ENCODE peak calls at places on chromosomes 16 and 17, in seven cellular contexts. I is Peyer's patch, X is heart right ventricle, Z is kidney epithelial cell, F is Calu3, L is nephron progenitor cell, Y is foreskin keratinocyte. G is an unnamed sample.
A peak's percentile ranks its signal among the peaks of the same experiment; 100 is the strongest.

GRCh38 chr16:29806641-29807425 is 504 bp downstream of the MAZ start:
- DNase-seq in I (peak; percentile 73), X (peak; percentile 63), Z (no peak), F (peak; percentile 75), L (peak; percentile 66), Y (no peak), G (peak; percentile 55)

GRCh38 chr16:25689137-25689836 is 2.5 kb upstream of the HS3ST4 start:
- DNase-seq in I (no peak), X (no peak), Z (no peak), F (no peak), L (no peak), Y (no peak), G (no peak)

GRCh38 chr17:76865174-76865573 is 3.0 kb upstream of the MGAT5B start:
- DNase-seq in I (no peak), X (no peak), Z (no peak), F (no peak), L (no peak), Y (peak; percentile 18), G (no peak)

GRCh38 chr17:42670925-42671657 is 5.7 kb downstream of the PLEKHH3 start:
- DNase-seq in I (no peak), X (no peak), Z (no peak), F (no peak), L (no peak), Y (no peak), G (no peak)

GRCh38 chr17:17480593-17481148 is 3.9 kb downstream of the MED9 start:
- DNase-seq in I (no peak), X (no peak), Z (no peak), F (no peak), L (no peak), Y (peak; percentile 82), G (no peak)

GRCh38 chr17:77888242-77889134 is 70.0 kb upstream of the TNRC6C start:
- DNase-seq in I (peak; percentile 12), X (no peak), Z (no peak), F (no peak), L (no peak), Y (no peak), G (no peak)

GRCh38 chr17:16872351-16872751 is 99.6 kb downstream of the TNFRSF13B start:
- DNase-seq in I (no peak), X (no peak), Z (no peak), F (no peak), L (no peak), Y (no peak), G (no peak)

GRCh38 chr16:4372315-4372577 is 598 bp downstream of the VASN start:
- DNase-seq in I (no peak), X (no peak), Z (no peak), F (no peak), L (no peak), Y (no peak), G (no peak)

GRCh38 chr17:6040473-6040872 is 29.7 kb upstream of the WSCD1 start:
- DNase-seq in I (no peak), X (no peak), Z (no peak), F (no peak), L (no peak), Y (no peak), G (no peak)
- TF ChIP-seq CTCF in I (no peak), X (no peak), Z (no peak), F (no peak), L (no peak), Y (no peak), G (no peak)

DNA sequence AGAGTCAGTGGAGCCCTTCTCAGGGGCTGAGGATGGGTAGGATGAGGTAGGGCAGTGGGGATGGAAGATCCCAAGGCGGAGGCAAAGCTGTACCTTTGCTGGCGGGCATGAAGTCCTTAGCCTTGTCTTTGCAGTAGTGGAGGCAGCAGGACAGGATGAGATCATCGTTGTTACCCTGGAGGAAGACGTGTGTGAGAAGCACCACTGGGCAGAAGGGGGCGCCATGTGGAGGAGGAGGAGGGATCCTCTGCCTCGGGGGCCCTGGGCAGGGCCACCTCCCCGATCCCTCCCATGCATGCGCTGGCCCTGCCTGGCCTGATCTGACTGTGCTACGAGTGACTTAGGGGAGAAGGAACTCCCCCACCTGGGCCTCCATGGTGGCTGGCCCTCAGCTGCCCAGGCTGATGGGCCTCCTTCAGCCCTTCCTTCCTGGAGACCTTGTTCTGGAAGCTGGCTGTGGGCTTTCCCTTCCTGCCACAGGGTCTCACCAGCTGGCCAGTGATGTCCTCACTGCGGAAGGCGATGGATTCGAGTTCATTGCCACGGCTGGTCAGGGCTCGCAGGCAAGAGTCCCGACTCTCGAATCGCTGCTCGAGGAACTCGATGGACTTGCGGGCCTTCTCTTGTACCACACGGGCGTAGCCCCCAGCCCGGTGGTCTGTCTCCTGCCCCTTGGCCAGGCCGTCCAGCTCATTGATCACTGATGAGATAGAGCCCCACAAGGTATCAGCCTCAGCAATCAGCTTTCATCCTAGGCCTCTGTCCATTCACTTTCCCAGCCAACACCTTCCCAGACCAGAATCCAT is 10.3 kb downstream of the HIC1 start:
- DNase-seq in I (peak; percentile 68), X (peak; percentile 71), Z (no peak), F (no peak), L (no peak), Y (no peak), G (no peak)
- TF ChIP-seq CTCF in I (peak; percentile 42), X (no peak), Z (peak; percentile 35), F (no peak), L (peak; percentile 12), Y (peak; percentile 71), G (no peak)

DNA sequence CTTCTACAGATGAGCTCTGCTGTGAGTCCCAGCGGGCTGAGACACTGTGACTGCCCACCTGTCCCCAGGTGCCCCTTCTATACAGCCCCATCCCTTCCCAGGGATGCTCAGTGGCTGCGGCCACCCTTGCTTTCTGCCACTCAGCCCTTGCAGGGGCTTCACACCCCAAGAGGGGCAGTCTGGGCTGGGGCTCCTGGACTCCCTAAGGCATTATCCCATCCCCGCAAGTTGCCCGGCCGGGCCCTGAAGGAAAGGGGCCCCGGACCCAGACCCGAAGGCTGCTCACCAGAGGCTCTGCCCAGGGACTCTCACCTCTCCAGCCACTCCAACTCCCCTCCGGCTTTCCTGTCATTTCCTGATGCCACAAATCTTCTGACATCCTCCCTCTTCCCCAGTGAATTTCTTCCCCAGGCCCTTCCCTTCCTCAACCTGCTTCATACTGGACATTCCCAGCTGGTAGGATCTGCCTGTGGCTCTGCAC is 88.5 kb upstream of the TOB1 start:
- DNase-seq in I (no peak), X (no peak), Z (no peak), F (no peak), L (no peak), Y (no peak), G (no peak)
- TF ChIP-seq CTCF in I (no peak), X (no peak), Z (no peak), F (no peak), L (no peak), Y (no peak), G (no peak)

DNA sequence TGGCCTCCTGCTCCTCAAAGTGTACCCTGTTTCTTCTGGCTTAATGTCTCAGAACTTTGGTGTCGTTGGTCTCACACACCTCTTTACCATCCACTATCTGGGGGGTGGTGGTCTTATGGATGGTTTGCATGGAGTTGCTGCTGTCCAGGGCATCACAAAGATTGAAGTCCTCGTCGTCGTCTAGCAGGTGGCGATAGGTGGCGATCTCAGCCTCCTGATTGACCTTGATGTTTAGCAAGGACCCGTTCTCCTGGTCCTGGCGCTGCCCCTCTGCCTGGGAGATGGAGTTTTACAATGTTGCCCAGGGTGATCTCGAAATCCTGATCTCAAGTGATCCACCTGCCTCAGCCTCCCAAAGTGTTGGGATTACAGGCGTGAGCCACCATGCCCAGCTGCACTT is 31.1 kb upstream of the HELZ start:
- DNase-seq in I (no peak), X (no peak), Z (no peak), F (no peak), L (no peak), Y (no peak), G (no peak)
- TF ChIP-seq CTCF in I (no peak), X (no peak), Z (no peak), F (no peak), L (no peak), Y (peak; percentile 40), G (no peak)

GRCh38 chr17:20779521-20779920 is 200.0 kb downstream of the CDRT15L2 start:
- DNase-seq in I (no peak), X (no peak), Z (no peak), F (no peak), L (no peak), Y (no peak), G (no peak)
- TF ChIP-seq CTCF in I (no peak), X (no peak), Z (no peak), F (no peak), L (no peak), Y (no peak), G (no peak)

GRCh38 chr16:56269824-56270684 is 78.8 kb downstream of the GNAO1 start:
- DNase-seq in I (no peak), X (peak; percentile 30), Z (no peak), F (no peak), L (peak; percentile 25), Y (no peak), G (no peak)
- TF ChIP-seq CTCF in I (peak; percentile 8), X (peak; percentile 26), Z (peak; percentile 14), F (no peak), L (no peak), Y (no peak), G (no peak)

GRCh38 chr16:69384974-69385373 is 833 bp downstream of the TERF2 start:
- DNase-seq in I (no peak), X (no peak), Z (no peak), F (no peak), L (no peak), Y (no peak), G (no peak)

GRCh38 chr16:69378036-69378435 is 7.8 kb downstream of the TERF2 start:
- DNase-seq in I (no peak), X (no peak), Z (no peak), F (no peak), L (no peak), Y (no peak), G (no peak)

GRCh38 chr16:69382421-69382820 is 3.4 kb downstream of the TERF2 start:
- DNase-seq in I (no peak), X (no peak), Z (no peak), F (no peak), L (no peak), Y (no peak), G (no peak)

GRCh38 chr16:69378760-69379159 is 7.0 kb downstream of the TERF2 start:
- DNase-seq in I (no peak), X (no peak), Z (no peak), F (no peak), L (no peak), Y (no peak), G (no peak)

GRCh38 chr16:69381231-69381630 is 4.6 kb downstream of the TERF2 start:
- DNase-seq in I (no peak), X (no peak), Z (no peak), F (no peak), L (no peak), Y (no peak), G (no peak)
- TF ChIP-seq CTCF in I (no peak), X (no peak), Z (no peak), F (no peak), L (no peak), Y (no peak), G (no peak)

GRCh38 chr17:81871387-81872120 is 417 bp upstream of the ARHGDIA start:
- DNase-seq in I (peak; percentile 77), X (peak; percentile 97), Z (peak; percentile 39), F (peak; percentile 96), L (peak; percentile 92), Y (no peak), G (peak; percentile 96)
- TF ChIP-seq CTCF in I (peak; percentile 59), X (peak; percentile 20), Z (no peak), F (peak; percentile 21), L (no peak), Y (peak; percentile 55), G (no peak)